ENCODE peak calls at places on chromosomes 3 and 15, in six cellular contexts. One of them, this sample, is unnamed.

GRCh38 chr3:195007794-195008193 is 263.2 kb downstream of the XXYLT1 start:
- DNase-seq in non-pigmented ciliary epithelial cell: no peak
- DNase-seq in psoas muscle: no peak
- DNase-seq in kidney glomerular epithelial cell: no peak
- DNase-seq in PC-3: no peak
- DNase-seq in KG1: no peak
- DNase-seq in this sample: peak; percentile 5

GRCh38 chr3:81910244-81910852 is 148.9 kb upstream of the GBE1 start:
- DNase-seq in psoas muscle: no peak
- DNase-seq in KG1: peak; percentile 20
- DNase-seq in PC-3: peak; percentile 69
- DNase-seq in kidney glomerular epithelial cell: peak; percentile 39
- DNase-seq in non-pigmented ciliary epithelial cell: peak; percentile 4
- DNase-seq in this sample: no peak

GRCh38 chr3:165133188-165133899 is 55.0 kb upstream of the SI start:
- DNase-seq in non-pigmented ciliary epithelial cell: no peak
- DNase-seq in KG1: no peak
- DNase-seq in psoas muscle: no peak
- DNase-seq in PC-3: no peak
- DNase-seq in kidney glomerular epithelial cell: no peak
- DNase-seq in this sample: no peak

GRCh38 chr3:120457827-120458226 is 7.0 kb upstream of the FSTL1 start:
- DNase-seq in KG1: no peak
- DNase-seq in non-pigmented ciliary epithelial cell: no peak
- DNase-seq in psoas muscle: no peak
- DNase-seq in kidney glomerular epithelial cell: no peak
- DNase-seq in PC-3: peak; percentile 61
- DNase-seq in this sample: peak; percentile 46

GRCh38 chr3:138016065-138016464 is 6.1 kb downstream of the CLDN18 start:
- DNase-seq in psoas muscle: no peak
- DNase-seq in kidney glomerular epithelial cell: no peak
- DNase-seq in non-pigmented ciliary epithelial cell: no peak
- DNase-seq in PC-3: no peak
- DNase-seq in KG1: no peak
- DNase-seq in this sample: no peak

GRCh38 chr15:63046927-63047760 is 4.6 kb downstream of the TPM1 start:
- DNase-seq in kidney glomerular epithelial cell: peak; percentile 76
- DNase-seq in KG1: no peak
- DNase-seq in PC-3: no peak
- DNase-seq in non-pigmented ciliary epithelial cell: no peak
- DNase-seq in psoas muscle: no peak
- DNase-seq in this sample: no peak

GRCh38 chr15:25171856-25172687 is 217.3 kb downstream of the SNRPN start:
- DNase-seq in PC-3: no peak
- DNase-seq in psoas muscle: peak; percentile 28
- DNase-seq in non-pigmented ciliary epithelial cell: no peak
- DNase-seq in kidney glomerular epithelial cell: no peak
- DNase-seq in KG1: no peak
- DNase-seq in this sample: no peak

GRCh38 chr3:171951597-171951996 is 87.8 kb upstream of the FNDC3B start:
- DNase-seq in PC-3: peak; percentile 87
- DNase-seq in non-pigmented ciliary epithelial cell: no peak
- DNase-seq in psoas muscle: no peak
- DNase-seq in kidney glomerular epithelial cell: no peak
- DNase-seq in KG1: no peak
- DNase-seq in this sample: no peak

GRCh38 chr3:114632757-114633424 is 339.1 kb downstream of the TIGIT start:
- DNase-seq in psoas muscle: no peak
- DNase-seq in non-pigmented ciliary epithelial cell: no peak
- DNase-seq in PC-3: no peak
- DNase-seq in KG1: no peak
- DNase-seq in kidney glomerular epithelial cell: no peak
- DNase-seq in this sample: no peak

GRCh38 chr3:8937064-8938020 is 25.9 kb downstream of the RAD18 start:
- DNase-seq in non-pigmented ciliary epithelial cell: peak; percentile 85
- DNase-seq in psoas muscle: no peak
- DNase-seq in KG1: no peak
- DNase-seq in PC-3: peak; percentile 92
- DNase-seq in kidney glomerular epithelial cell: peak; percentile 94
- DNase-seq in this sample: no peak

GRCh38 chr3:66675383-66675782 is 174.6 kb upstream of the LRIG1 start:
- DNase-seq in psoas muscle: no peak
- DNase-seq in PC-3: peak; percentile 5
- DNase-seq in KG1: no peak
- DNase-seq in kidney glomerular epithelial cell: no peak
- DNase-seq in non-pigmented ciliary epithelial cell: peak; percentile 17
- DNase-seq in this sample: no peak

GRCh38 chr3:99909714-99910508 is 92.2 kb downstream of the CMSS1 start:
- DNase-seq in kidney glomerular epithelial cell: peak; percentile 76
- DNase-seq in PC-3: peak; percentile 98
- DNase-seq in psoas muscle: no peak
- DNase-seq in KG1: no peak
- DNase-seq in non-pigmented ciliary epithelial cell: peak; percentile 69
- DNase-seq in this sample: peak; percentile 47

GRCh38 chr15:32682569-32682968 is 35.2 kb upstream of the GREM1 start:
- DNase-seq in non-pigmented ciliary epithelial cell: peak; percentile 87
- DNase-seq in KG1: no peak
- DNase-seq in kidney glomerular epithelial cell: peak; percentile 59
- DNase-seq in psoas muscle: no peak
- DNase-seq in PC-3: peak; percentile 73
- DNase-seq in this sample: peak; percentile 71

GRCh38 chr3:21654662-21655061 is 96.3 kb downstream of the ZNF385D start:
- DNase-seq in KG1: no peak
- DNase-seq in psoas muscle: no peak
- DNase-seq in PC-3: peak; percentile 86
- DNase-seq in non-pigmented ciliary epithelial cell: peak; percentile 62
- DNase-seq in kidney glomerular epithelial cell: no peak
- DNase-seq in this sample: no peak

GRCh38 chr15:89785064-89785770 is 9.1 kb downstream of the MESP2 start:
- DNase-seq in non-pigmented ciliary epithelial cell: no peak
- DNase-seq in PC-3: peak; percentile 51
- DNase-seq in psoas muscle: peak; percentile 42
- DNase-seq in kidney glomerular epithelial cell: no peak
- DNase-seq in KG1: no peak
- DNase-seq in this sample: peak; percentile 3

GRCh38 chr3:44584646-44585501 is at the start of gene ZNF660:
- DNase-seq in kidney glomerular epithelial cell: peak; percentile 40
- DNase-seq in non-pigmented ciliary epithelial cell: no peak
- DNase-seq in psoas muscle: peak; percentile 72
- DNase-seq in PC-3: peak; percentile 26
- DNase-seq in KG1: no peak
- DNase-seq in this sample: no peak

GRCh38 chr3:142239421-142239820 is 14.0 kb upstream of the GK5 start:
- DNase-seq in psoas muscle: no peak
- DNase-seq in KG1: no peak
- DNase-seq in non-pigmented ciliary epithelial cell: no peak
- DNase-seq in kidney glomerular epithelial cell: no peak
- DNase-seq in PC-3: no peak
- DNase-seq in this sample: no peak

GRCh38 chr3:38597502-38598060 is 51.9 kb downstream of the SCN5A start:
- DNase-seq in kidney glomerular epithelial cell: no peak
- DNase-seq in KG1: no peak
- DNase-seq in psoas muscle: peak; percentile 32
- DNase-seq in PC-3: no peak
- DNase-seq in non-pigmented ciliary epithelial cell: no peak
- DNase-seq in this sample: no peak

GRCh38 chr3:159928071-159928491 is 60.6 kb upstream of the IL12A start:
- DNase-seq in non-pigmented ciliary epithelial cell: no peak
- DNase-seq in kidney glomerular epithelial cell: peak; percentile 32
- DNase-seq in PC-3: peak; percentile 58
- DNase-seq in psoas muscle: no peak
- DNase-seq in KG1: no peak
- DNase-seq in this sample: no peak

GRCh38 chr3:56896357-56896756 is 94.6 kb upstream of the ARHGEF3 start:
- DNase-seq in KG1: no peak
- DNase-seq in PC-3: no peak
- DNase-seq in kidney glomerular epithelial cell: no peak
- DNase-seq in non-pigmented ciliary epithelial cell: no peak
- DNase-seq in psoas muscle: no peak
- DNase-seq in this sample: no peak

GRCh38 chr3:38496131-38496910 is at the start of gene EXOG:
- DNase-seq in non-pigmented ciliary epithelial cell: no peak
- DNase-seq in PC-3: peak; percentile 92
- DNase-seq in psoas muscle: peak; percentile 98
- DNase-seq in KG1: peak; percentile 86
- DNase-seq in kidney glomerular epithelial cell: peak; percentile 69
- DNase-seq in this sample: peak; percentile 82

GRCh38 chr3:197583371-197583770 is 27.6 kb upstream of the BDH1 start:
- DNase-seq in PC-3: no peak
- DNase-seq in non-pigmented ciliary epithelial cell: no peak
- DNase-seq in psoas muscle: no peak
- DNase-seq in kidney glomerular epithelial cell: no peak
- DNase-seq in KG1: no peak
- DNase-seq in this sample: no peak

This sample was measured in trophoblast cell.